ENCODE peak calls at places on chromosomes 13 and 19, in nine cellular contexts. O is transverse colon; Q is prostate gland; Z is gastrocnemius medialis; C is neural progenitor cell; K is uterus; E is CD8-positive, alpha-beta memory T cell; P is psoas muscle; L is CD4-positive, alpha-beta T cell. S is an unnamed sample.

GRCh38 chr19:41748012-41748411 is 7.3 kb upstream of the CEACAM6 start:
- DNase-seq in O (no peak), Q (no peak), Z (no peak), C (no peak), K (no peak), E (no peak), P (no peak), L (no peak), S (no peak)

GRCh38 chr19:42251572-42251990 is 3.3 kb downstream of the ERF start:
- DNase-seq in O (no peak), Q (no peak), Z (no peak), C (no peak), K (peak), E (no peak), P (no peak), L (no peak), S (no peak)

GRCh38 chr19:3880471-3881271 is at the start of gene ATCAY:
- DNase-seq in O (no peak), Q (no peak), Z (no peak), C (peak), K (no peak), E (no peak), P (no peak), L (no peak), S (no peak)

GRCh38 chr19:29122185-29122584 is 90.8 kb downstream of the UQCRFS1 start:
- DNase-seq in O (no peak), Q (no peak), Z (no peak), C (no peak), K (no peak), E (no peak), P (no peak), L (no peak), S (no peak)

GRCh38 chr19:57719901-57720519 is 7.4 kb downstream of the ZNF671 start:
- DNase-seq in O (no peak), Q (no peak), Z (no peak), C (no peak), K (no peak), E (no peak), P (no peak), L (no peak), S (no peak)

GRCh38 chr13:53242015-53242414 is 213.4 kb downstream of the OLFM4 start:
- DNase-seq in O (no peak), Q (no peak), Z (no peak), C (peak), K (no peak), E (no peak), P (no peak), L (no peak), S (no peak)

GRCh38 chr19:48739400-48739825 is 997 bp downstream of the RASIP1 start:
- DNase-seq in O (no peak), Q (no peak), Z (no peak), C (peak), K (no peak), E (no peak), P (no peak), L (no peak), S (no peak)

GRCh38 chr13:44934724-44935123 is 54.5 kb downstream of the NUFIP1 start:
- DNase-seq in O (no peak), Q (no peak), Z (no peak), C (no peak), K (no peak), E (no peak), P (no peak), L (no peak), S (no peak)

GRCh38 chr19:658916-659839 is 3.8 kb downstream of the RNF126 start:
- DNase-seq in O (peak), Q (peak), Z (peak), C (no peak), K (no peak), E (peak), P (peak), L (peak), S (no peak)

GRCh38 chr13:21013682-21014038 is 47.7 kb downstream of the LATS2 start:
- DNase-seq in O (no peak), Q (no peak), Z (peak), C (no peak), K (no peak), E (no peak), P (no peak), L (no peak), S (no peak)
- H3K27ac ChIP-seq in O (peak), Q (peak), Z (peak), C (no peak), K (peak), E (no peak), P (peak), L (no peak), S (no peak)

GRCh38 chr13:112742583-112742982 is 52.7 kb downstream of the ATP11A start:
- DNase-seq in O (no peak), Q (no peak), Z (no peak), C (no peak), K (no peak), E (no peak), P (no peak), L (no peak), S (no peak)

GRCh38 chr13:112741185-112741755 is 51.4 kb downstream of the ATP11A start:
- DNase-seq in O (no peak), Q (no peak), Z (no peak), C (no peak), K (no peak), E (no peak), P (no peak), L (no peak), S (no peak)

GRCh38 chr13:112738606-112739005 is 48.8 kb downstream of the ATP11A start:
- DNase-seq in O (no peak), Q (no peak), Z (no peak), C (no peak), K (no peak), E (no peak), P (no peak), L (no peak), S (no peak)

GRCh38 chr13:112741835-112742570 is 52.2 kb downstream of the ATP11A start:
- DNase-seq in O (no peak), Q (no peak), Z (no peak), C (no peak), K (no peak), E (no peak), P (no peak), L (no peak), S (no peak)

GRCh38 chr13:112740502-112741131 is 50.8 kb downstream of the ATP11A start:
- DNase-seq in O (peak), Q (no peak), Z (peak), C (no peak), K (peak), E (no peak), P (peak), L (no peak), S (no peak)
- H3K27ac ChIP-seq in O (peak), Q (no peak), Z (peak), C (no peak), K (peak), E (no peak), P (peak), L (no peak), S (peak)

GRCh38 chr13:74064805-74065204 is 69.4 kb downstream of the KLF12 start:
- DNase-seq in O (no peak), Q (no peak), Z (no peak), C (no peak), K (no peak), E (no peak), P (no peak), L (no peak), S (no peak)

GRCh38 chr13:74063533-74064100 is 70.6 kb downstream of the KLF12 start:
- DNase-seq in O (no peak), Q (no peak), Z (no peak), C (no peak), K (no peak), E (no peak), P (no peak), L (no peak), S (no peak)

GRCh38 chr13:74066937-74067336 is 67.3 kb downstream of the KLF12 start:
- DNase-seq in O (no peak), Q (no peak), Z (no peak), C (no peak), K (no peak), E (no peak), P (no peak), L (no peak), S (no peak)

GRCh38 chr13:74061939-74062595 is 72.1 kb downstream of the KLF12 start:
- DNase-seq in O (no peak), Q (no peak), Z (no peak), C (no peak), K (peak), E (peak), P (no peak), L (no peak), S (no peak)

GRCh38 chr13:74062933-74063332 is 71.3 kb downstream of the KLF12 start:
- DNase-seq in O (peak), Q (no peak), Z (peak), C (no peak), K (peak), E (peak), P (peak), L (peak), S (no peak)
- H3K27ac ChIP-seq in O (peak), Q (peak), Z (peak), C (no peak), K (peak), E (no peak), P (peak), L (peak), S (peak)

DNA sequence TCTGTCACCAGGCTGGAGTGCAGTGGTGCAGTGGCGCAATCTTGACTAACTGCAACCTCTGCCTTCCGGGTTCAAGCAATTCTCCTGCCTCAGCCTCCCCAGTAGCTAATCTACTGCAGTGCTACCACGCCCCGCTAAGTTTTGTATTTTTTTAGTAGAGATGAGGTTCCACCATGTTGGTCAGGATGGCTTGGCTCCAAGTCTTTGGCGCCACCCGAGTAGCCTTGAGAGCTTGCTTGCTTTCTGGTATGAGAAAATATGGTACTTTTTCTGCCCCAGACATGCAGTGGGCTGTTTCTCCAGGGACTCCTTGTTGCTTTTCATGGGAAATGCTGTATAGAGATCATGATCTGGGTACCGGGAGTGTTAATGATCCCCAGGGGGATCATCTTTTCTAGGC is 34.5 kb upstream of the GTF3A start:
- DNase-seq in O (no peak), Q (no peak), Z (no peak), C (no peak), K (no peak), E (no peak), P (no peak), L (no peak), S (no peak)
- H3K27ac ChIP-seq in O (no peak), Q (no peak), Z (no peak), C (no peak), K (no peak), E (no peak), P (no peak), L (no peak), S (no peak)

GRCh38 chr13:34894756-34895155 is 47.3 kb upstream of the NBEA start:
- DNase-seq in O (no peak), Q (no peak), Z (no peak), C (no peak), K (no peak), E (no peak), P (no peak), L (no peak), S (no peak)

GRCh38 chr13:34897220-34897619 is 44.9 kb upstream of the NBEA start:
- DNase-seq in O (no peak), Q (no peak), Z (no peak), C (no peak), K (no peak), E (no peak), P (no peak), L (no peak), S (no peak)

GRCh38 chr13:34899888-34900287 is 42.2 kb upstream of the NBEA start:
- DNase-seq in O (no peak), Q (no peak), Z (no peak), C (no peak), K (no peak), E (no peak), P (no peak), L (no peak), S (no peak)

GRCh38 chr13:34901577-34901976 is 40.5 kb upstream of the NBEA start:
- DNase-seq in O (no peak), Q (no peak), Z (no peak), C (no peak), K (no peak), E (no peak), P (no peak), L (no peak), S (no peak)

DNA sequence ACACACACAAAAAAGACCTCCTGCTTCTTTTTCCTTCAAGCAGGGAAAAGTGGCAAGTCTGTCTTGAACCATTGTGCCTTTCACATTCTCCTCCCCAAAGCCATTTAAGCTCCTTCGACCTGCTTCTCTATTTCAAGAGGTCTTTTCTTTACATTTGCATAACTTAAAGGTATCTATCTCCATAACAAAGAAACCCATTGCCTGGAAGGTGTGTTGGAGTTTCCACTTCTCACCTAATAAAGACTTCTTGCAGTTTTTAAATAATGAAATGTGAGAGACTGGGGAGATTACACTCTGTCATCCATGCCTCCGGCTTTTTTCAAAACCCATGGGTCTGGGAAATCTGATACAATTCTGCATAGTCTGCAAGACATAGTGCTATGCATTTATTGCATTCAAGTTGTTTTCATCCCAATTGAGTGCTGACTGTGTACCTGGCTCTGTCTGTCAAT is 41.8 kb upstream of the NBEA start:
- DNase-seq in O (no peak), Q (no peak), Z (no peak), C (peak), K (no peak), E (no peak), P (no peak), L (no peak), S (no peak)
- H3K27ac ChIP-seq in O (no peak), Q (no peak), Z (no peak), C (no peak), K (no peak), E (no peak), P (no peak), L (no peak), S (no peak)

DNA sequence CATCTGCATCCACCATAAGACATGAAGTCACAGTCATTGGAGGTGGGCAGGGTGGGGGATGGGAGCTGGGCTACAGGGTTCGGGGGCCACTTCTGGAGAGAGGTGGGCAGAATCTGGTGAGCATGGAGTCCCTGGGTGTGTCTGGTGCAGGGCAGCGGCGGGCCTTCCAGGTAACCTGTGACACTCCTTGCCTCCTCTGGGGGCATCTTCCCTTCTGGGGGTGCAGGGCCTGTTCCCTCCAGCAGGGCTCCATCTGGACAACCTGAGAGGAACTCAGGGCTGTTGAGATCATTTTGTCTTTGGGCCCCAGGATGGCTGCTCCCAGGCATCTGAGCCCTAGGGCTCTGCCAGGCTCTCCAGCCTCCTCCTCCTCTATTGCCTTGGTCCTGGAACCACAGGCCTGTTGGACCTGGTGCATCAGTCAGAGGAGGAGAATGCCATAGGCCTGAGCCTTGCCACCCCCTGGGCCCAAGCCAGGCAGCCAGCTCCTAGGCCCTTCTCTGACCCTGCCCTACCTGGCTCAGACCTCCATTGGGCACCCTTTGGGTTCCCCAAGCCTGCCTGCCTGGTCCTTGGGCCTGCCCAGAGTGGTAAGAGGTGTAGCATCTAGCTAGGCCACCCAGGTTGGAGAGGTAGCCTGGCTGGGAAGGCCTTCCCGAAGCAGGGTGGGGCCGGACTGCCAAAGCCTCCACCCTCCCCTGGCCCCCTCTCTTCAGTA is 13.4 kb downstream of the LYL1 start:
- DNase-seq in O (no peak), Q (no peak), Z (no peak), C (peak), K (no peak), E (no peak), P (no peak), L (no peak), S (no peak)
- H3K27ac ChIP-seq in O (peak), Q (peak), Z (peak), C (no peak), K (peak), E (no peak), P (peak), L (no peak), S (peak)

GRCh38 chr19:11405846-11406643 is 13.1 kb downstream of the RGL3 start:
- DNase-seq in O (no peak), Q (no peak), Z (no peak), C (peak), K (no peak), E (no peak), P (no peak), L (peak), S (no peak)
- H3K27ac ChIP-seq in O (no peak), Q (no peak), Z (no peak), C (no peak), K (no peak), E (no peak), P (no peak), L (no peak), S (no peak)

DNA sequence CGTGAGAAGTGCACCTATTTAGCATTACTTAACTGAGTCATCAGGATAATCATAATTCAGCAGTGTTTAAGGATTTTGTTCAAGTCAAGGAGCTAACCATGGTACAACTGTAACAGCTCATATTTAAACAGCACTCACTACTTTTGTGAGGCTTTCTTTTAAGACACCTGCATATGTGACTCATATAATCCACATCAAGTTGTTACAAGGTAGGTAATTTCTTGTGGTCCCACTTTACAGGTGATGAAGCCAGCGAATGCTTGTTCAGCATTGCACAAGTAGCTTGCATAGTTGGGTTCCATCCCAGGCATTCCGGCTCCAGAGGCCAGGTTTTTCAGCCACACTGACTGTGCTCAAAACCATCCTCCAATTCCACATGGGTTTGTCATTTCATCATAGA is 569.2 kb downstream of the MYO16 start:
- DNase-seq in O (no peak), Q (no peak), Z (no peak), C (no peak), K (no peak), E (no peak), P (no peak), L (no peak), S (no peak)
- H3K27ac ChIP-seq in O (no peak), Q (no peak), Z (no peak), C (no peak), K (no peak), E (no peak), P (no peak), L (no peak), S (no peak)